ENCODE peak calls at places on chromosome 12, in nine cellular contexts. One of them, this sample, is unnamed.

GRCh38 chr12:31644536-31644935 is 15.0 kb upstream of the ETFBKMT start:
- DNase-seq in psoas muscle: no peak
- DNase-seq in left ventricle myocardium inferior: no peak
- DNase-seq in astrocyte: no peak
- DNase-seq in EH: no peak
- DNase-seq in neural progenitor cell: no peak
- DNase-seq in nucleus accumbens: no peak
- DNase-seq in COR-L47: no peak
- DNase-seq in NCI-H187: no peak
- DNase-seq in this sample: no peak

GRCh38 chr12:71070416-71071155 is 87.2 kb downstream of the TSPAN8 start:
- DNase-seq in psoas muscle: no peak
- DNase-seq in left ventricle myocardium inferior: no peak
- DNase-seq in astrocyte: peak; percentile 14
- DNase-seq in EH: no peak
- DNase-seq in neural progenitor cell: no peak
- DNase-seq in nucleus accumbens: no peak
- DNase-seq in COR-L47: no peak
- DNase-seq in NCI-H187: no peak
- DNase-seq in this sample: no peak

GRCh38 chr12:2613674-2614073 is 181.1 kb upstream of the FKBP4 start:
- DNase-seq in psoas muscle: peak; percentile 39
- DNase-seq in left ventricle myocardium inferior: no peak
- DNase-seq in astrocyte: peak; percentile 97
- DNase-seq in EH: peak; percentile 98
- DNase-seq in neural progenitor cell: no peak
- DNase-seq in nucleus accumbens: no peak
- DNase-seq in COR-L47: no peak
- DNase-seq in NCI-H187: no peak
- DNase-seq in this sample: no peak

GRCh38 chr12:69966839-69967238 is 141.8 kb downstream of the MYRFL start:
- DNase-seq in psoas muscle: no peak
- DNase-seq in left ventricle myocardium inferior: no peak
- DNase-seq in astrocyte: peak; percentile 13
- DNase-seq in EH: no peak
- DNase-seq in neural progenitor cell: no peak
- DNase-seq in nucleus accumbens: no peak
- DNase-seq in COR-L47: no peak
- DNase-seq in NCI-H187: no peak
- DNase-seq in this sample: no peak

GRCh38 chr12:8644345-8645248 is 18.0 kb downstream of the MFAP5 start:
- DNase-seq in psoas muscle: no peak
- DNase-seq in left ventricle myocardium inferior: no peak
- DNase-seq in astrocyte: no peak
- DNase-seq in EH: no peak
- DNase-seq in neural progenitor cell: no peak
- DNase-seq in nucleus accumbens: no peak
- DNase-seq in COR-L47: no peak
- DNase-seq in NCI-H187: no peak
- DNase-seq in this sample: no peak

GRCh38 chr12:3490848-3491382 is at the start of gene PRMT8:
- DNase-seq in psoas muscle: no peak
- DNase-seq in left ventricle myocardium inferior: no peak
- DNase-seq in astrocyte: no peak
- DNase-seq in EH: peak; percentile 4
- DNase-seq in neural progenitor cell: peak; percentile 86
- DNase-seq in nucleus accumbens: no peak
- DNase-seq in COR-L47: no peak
- DNase-seq in NCI-H187: no peak
- DNase-seq in this sample: no peak

GRCh38 chr12:117202033-117202432 is 11.8 kb upstream of the FBXO21 start:
- DNase-seq in psoas muscle: no peak
- DNase-seq in left ventricle myocardium inferior: no peak
- DNase-seq in astrocyte: no peak
- DNase-seq in EH: no peak
- DNase-seq in neural progenitor cell: no peak
- DNase-seq in nucleus accumbens: no peak
- DNase-seq in COR-L47: no peak
- DNase-seq in NCI-H187: no peak
- DNase-seq in this sample: no peak

GRCh38 chr12:30822385-30823139 is 67.8 kb upstream of the CAPRIN2 start:
- DNase-seq in psoas muscle: peak; percentile 51
- DNase-seq in left ventricle myocardium inferior: peak; percentile 68
- DNase-seq in astrocyte: peak; percentile 46
- DNase-seq in EH: peak; percentile 31
- DNase-seq in neural progenitor cell: peak; percentile 72
- DNase-seq in nucleus accumbens: peak; percentile 48
- DNase-seq in COR-L47: no peak
- DNase-seq in NCI-H187: no peak
- DNase-seq in this sample: no peak

GRCh38 chr12:10362828-10363664 is 26.8 kb downstream of the KLRK1 start:
- DNase-seq in psoas muscle: no peak
- DNase-seq in left ventricle myocardium inferior: no peak
- DNase-seq in astrocyte: peak; percentile 51
- DNase-seq in EH: no peak
- DNase-seq in neural progenitor cell: no peak
- DNase-seq in nucleus accumbens: no peak
- DNase-seq in COR-L47: no peak
- DNase-seq in NCI-H187: no peak
- DNase-seq in this sample: no peak

GRCh38 chr12:76237086-76237701 is 111.0 kb downstream of the BBS10 start:
- DNase-seq in psoas muscle: no peak
- DNase-seq in left ventricle myocardium inferior: no peak
- DNase-seq in astrocyte: no peak
- DNase-seq in EH: no peak
- DNase-seq in neural progenitor cell: no peak
- DNase-seq in nucleus accumbens: no peak
- DNase-seq in COR-L47: no peak
- DNase-seq in NCI-H187: no peak
- DNase-seq in this sample: no peak

GRCh38 chr12:88931598-88931997 is 351.3 kb upstream of the KITLG start:
- DNase-seq in psoas muscle: no peak
- DNase-seq in left ventricle myocardium inferior: no peak
- DNase-seq in astrocyte: peak; percentile 26
- DNase-seq in EH: no peak
- DNase-seq in neural progenitor cell: peak; percentile 33
- DNase-seq in nucleus accumbens: no peak
- DNase-seq in COR-L47: no peak
- DNase-seq in NCI-H187: no peak
- DNase-seq in this sample: no peak

GRCh38 chr12:131737485-131737827 is 26.6 kb downstream of the SFSWAP start:
- DNase-seq in psoas muscle: no peak
- DNase-seq in left ventricle myocardium inferior: no peak
- DNase-seq in astrocyte: no peak
- DNase-seq in EH: no peak
- DNase-seq in neural progenitor cell: no peak
- DNase-seq in nucleus accumbens: no peak
- DNase-seq in COR-L47: no peak
- DNase-seq in NCI-H187: no peak
- DNase-seq in this sample: no peak

GRCh38 chr12:74339211-74339610 is 198.4 kb upstream of the ATXN7L3B start:
- DNase-seq in psoas muscle: no peak
- DNase-seq in left ventricle myocardium inferior: no peak
- DNase-seq in astrocyte: peak; percentile 48
- DNase-seq in EH: no peak
- DNase-seq in neural progenitor cell: no peak
- DNase-seq in nucleus accumbens: no peak
- DNase-seq in COR-L47: no peak
- DNase-seq in NCI-H187: no peak
- DNase-seq in this sample: no peak

GRCh38 chr12:122947352-122947792 is 18.9 kb downstream of the ABCB9 start:
- DNase-seq in psoas muscle: peak; percentile 54
- DNase-seq in left ventricle myocardium inferior: peak; percentile 49
- DNase-seq in astrocyte: no peak
- DNase-seq in EH: no peak
- DNase-seq in neural progenitor cell: no peak
- DNase-seq in nucleus accumbens: no peak
- DNase-seq in COR-L47: no peak
- DNase-seq in NCI-H187: no peak
- DNase-seq in this sample: no peak

GRCh38 chr12:77384941-77385340 is 319.6 kb upstream of the E2F7 start:
- DNase-seq in psoas muscle: no peak
- DNase-seq in left ventricle myocardium inferior: no peak
- DNase-seq in astrocyte: no peak
- DNase-seq in EH: no peak
- DNase-seq in neural progenitor cell: no peak
- DNase-seq in nucleus accumbens: no peak
- DNase-seq in COR-L47: no peak
- DNase-seq in NCI-H187: no peak
- DNase-seq in this sample: no peak

GRCh38 chr12:105483691-105484090 is 153.2 kb downstream of the C12orf75 start:
- DNase-seq in psoas muscle: no peak
- DNase-seq in left ventricle myocardium inferior: no peak
- DNase-seq in astrocyte: no peak
- DNase-seq in EH: no peak
- DNase-seq in neural progenitor cell: no peak
- DNase-seq in nucleus accumbens: no peak
- DNase-seq in COR-L47: no peak
- DNase-seq in NCI-H187: no peak
- DNase-seq in this sample: no peak

GRCh38 chr12:127401005-127401404 is 866.0 kb upstream of the TMEM132C start:
- DNase-seq in psoas muscle: no peak
- DNase-seq in left ventricle myocardium inferior: no peak
- DNase-seq in astrocyte: peak; percentile 63
- DNase-seq in EH: peak; percentile 78
- DNase-seq in neural progenitor cell: no peak
- DNase-seq in nucleus accumbens: no peak
- DNase-seq in COR-L47: no peak
- DNase-seq in NCI-H187: no peak
- DNase-seq in this sample: no peak

GRCh38 chr12:120439646-120440247 is 1.8 kb downstream of the COX6A1 start:
- DNase-seq in psoas muscle: peak; percentile 42
- DNase-seq in left ventricle myocardium inferior: peak; percentile 29
- DNase-seq in astrocyte: peak; percentile 25
- DNase-seq in EH: peak; percentile 65
- DNase-seq in neural progenitor cell: peak; percentile 83
- DNase-seq in nucleus accumbens: peak; percentile 36
- DNase-seq in COR-L47: peak; percentile 71
- DNase-seq in NCI-H187: peak; percentile 58
- DNase-seq in this sample: peak; percentile 30

GRCh38 chr12:130764073-130764472 is 48.0 kb upstream of the RIMBP2 start:
- DNase-seq in psoas muscle: no peak
- DNase-seq in left ventricle myocardium inferior: no peak
- DNase-seq in astrocyte: peak; percentile 21
- DNase-seq in EH: peak; percentile 14
- DNase-seq in neural progenitor cell: no peak
- DNase-seq in nucleus accumbens: no peak
- DNase-seq in COR-L47: no peak
- DNase-seq in NCI-H187: no peak
- DNase-seq in this sample: no peak

GRCh38 chr12:120887253-120888043 is 16.7 kb downstream of the SPPL3 start:
- DNase-seq in psoas muscle: no peak
- DNase-seq in left ventricle myocardium inferior: no peak
- DNase-seq in astrocyte: no peak
- DNase-seq in EH: no peak
- DNase-seq in neural progenitor cell: no peak
- DNase-seq in nucleus accumbens: no peak
- DNase-seq in COR-L47: no peak
- DNase-seq in NCI-H187: no peak
- DNase-seq in this sample: no peak

GRCh38 chr12:11798856-11799530 is 149.5 kb downstream of the ETV6 start:
- DNase-seq in psoas muscle: no peak
- DNase-seq in left ventricle myocardium inferior: no peak
- DNase-seq in astrocyte: peak; percentile 94
- DNase-seq in EH: peak; percentile 98
- DNase-seq in neural progenitor cell: no peak
- DNase-seq in nucleus accumbens: no peak
- DNase-seq in COR-L47: no peak
- DNase-seq in NCI-H187: no peak
- DNase-seq in this sample: no peak

GRCh38 chr12:97640826-97641225 is 178.2 kb downstream of the RMST start:
- DNase-seq in psoas muscle: no peak
- DNase-seq in left ventricle myocardium inferior: no peak
- DNase-seq in astrocyte: no peak
- DNase-seq in EH: no peak
- DNase-seq in neural progenitor cell: no peak
- DNase-seq in nucleus accumbens: no peak
- DNase-seq in COR-L47: no peak
- DNase-seq in NCI-H187: no peak
- DNase-seq in this sample: no peak

GRCh38 chr12:120257041-120257821 is 8.3 kb downstream of the PXN start:
- DNase-seq in psoas muscle: peak; percentile 57
- DNase-seq in left ventricle myocardium inferior: peak; percentile 74
- DNase-seq in astrocyte: peak; percentile 92
- DNase-seq in EH: peak; percentile 95
- DNase-seq in neural progenitor cell: no peak
- DNase-seq in nucleus accumbens: no peak
- DNase-seq in COR-L47: peak; percentile 41
- DNase-seq in NCI-H187: no peak
- DNase-seq in this sample: no peak

GRCh38 chr12:2411586-2412304 is 359.0 kb downstream of the CACNA1C start:
- DNase-seq in psoas muscle: no peak
- DNase-seq in left ventricle myocardium inferior: no peak
- DNase-seq in astrocyte: no peak
- DNase-seq in EH: no peak
- DNase-seq in neural progenitor cell: peak; percentile 50
- DNase-seq in nucleus accumbens: no peak
- DNase-seq in COR-L47: no peak
- DNase-seq in NCI-H187: no peak
- DNase-seq in this sample: no peak

GRCh38 chr12:93785262-93786010 is 108.3 kb downstream of the CRADD start:
- DNase-seq in psoas muscle: peak; percentile 48
- DNase-seq in left ventricle myocardium inferior: no peak
- DNase-seq in astrocyte: peak; percentile 94
- DNase-seq in EH: peak; percentile 99
- DNase-seq in neural progenitor cell: peak; percentile 19
- DNase-seq in nucleus accumbens: no peak
- DNase-seq in COR-L47: no peak
- DNase-seq in NCI-H187: no peak
- DNase-seq in this sample: no peak

GRCh38 chr12:80364056-80364455 is 80.0 kb upstream of the PTPRQ start:
- DNase-seq in psoas muscle: no peak
- DNase-seq in left ventricle myocardium inferior: no peak
- DNase-seq in astrocyte: peak; percentile 7
- DNase-seq in EH: no peak
- DNase-seq in neural progenitor cell: no peak
- DNase-seq in nucleus accumbens: no peak
- DNase-seq in COR-L47: no peak
- DNase-seq in NCI-H187: no peak
- DNase-seq in this sample: no peak

GRCh38 chr12:124422570-124423523 is 128.0 kb downstream of the RFLNA start:
- DNase-seq in psoas muscle: peak; percentile 94
- DNase-seq in left ventricle myocardium inferior: peak; percentile 95
- DNase-seq in astrocyte: peak; percentile 94
- DNase-seq in EH: peak; percentile 97
- DNase-seq in neural progenitor cell: no peak
- DNase-seq in nucleus accumbens: peak; percentile 78
- DNase-seq in COR-L47: peak; percentile 90
- DNase-seq in NCI-H187: no peak
- DNase-seq in this sample: peak; percentile 56

GRCh38 chr12:25655702-25656101 is 102.6 kb upstream of the LMNTD1 start:
- DNase-seq in psoas muscle: no peak
- DNase-seq in left ventricle myocardium inferior: no peak
- DNase-seq in astrocyte: no peak
- DNase-seq in EH: no peak
- DNase-seq in neural progenitor cell: no peak
- DNase-seq in nucleus accumbens: no peak
- DNase-seq in COR-L47: no peak
- DNase-seq in NCI-H187: no peak
- DNase-seq in this sample: no peak

GRCh38 chr12:108298761-108299275 is 40.3 kb downstream of the CMKLR1 start:
- DNase-seq in psoas muscle: no peak
- DNase-seq in left ventricle myocardium inferior: no peak
- DNase-seq in astrocyte: no peak
- DNase-seq in EH: no peak
- DNase-seq in neural progenitor cell: no peak
- DNase-seq in nucleus accumbens: no peak
- DNase-seq in COR-L47: no peak
- DNase-seq in NCI-H187: no peak
- DNase-seq in this sample: no peak

This sample was measured in NCI-H2107.